ENCODE peak calls at places on chromosome 17, in nine cellular contexts. I, L, F, U, M, O, A, Z and S are unnamed samples.

GRCh38 chr17:72613411-72614292 is 478.8 kb downstream of the SLC39A11 start:
- DNase-seq in I (no peak), L (no peak), F (no peak), U (no peak), M (no peak), O (peak), A (peak), Z (no peak), S (no peak)

GRCh38 chr17:42282478-42283080 is 5.7 kb upstream of the STAT5A start:
- DNase-seq in I (peak), L (no peak), F (no peak), U (no peak), M (no peak), O (no peak), A (peak), Z (no peak), S (no peak)

GRCh38 chr17:58284613-58285421 is 4.1 kb upstream of the MPO start:
- DNase-seq in I (peak), L (no peak), F (no peak), U (no peak), M (no peak), O (no peak), A (peak), Z (no peak), S (no peak)

GRCh38 chr17:2137342-2138098 is 82.6 kb downstream of the HIC1 start:
- DNase-seq in I (no peak), L (no peak), F (peak), U (no peak), M (no peak), O (peak), A (peak), Z (peak), S (no peak)

GRCh38 chr17:7479389-7480192 is at the start of gene ZBTB4:
- DNase-seq in I (no peak), L (peak), F (peak), U (peak), M (peak), O (no peak), A (peak), Z (peak), S (no peak)

GRCh38 chr17:179721-180379 is 1.6 kb downstream of the DOC2B start:
- DNase-seq in I (no peak), L (no peak), F (no peak), U (no peak), M (no peak), O (no peak), A (no peak), Z (no peak), S (no peak)

GRCh38 chr17:37706446-37706845 is 38.4 kb downstream of the HNF1B start:
- DNase-seq in I (no peak), L (no peak), F (no peak), U (no peak), M (no peak), O (no peak), A (no peak), Z (no peak), S (no peak)

GRCh38 chr17:14320734-14321475 is 20.0 kb downstream of the HS3ST3B1 start:
- DNase-seq in I (no peak), L (no peak), F (no peak), U (no peak), M (no peak), O (no peak), A (no peak), Z (no peak), S (no peak)

GRCh38 chr17:29038511-29039300 is 4.2 kb upstream of the PIPOX start:
- DNase-seq in I (no peak), L (no peak), F (no peak), U (no peak), M (no peak), O (no peak), A (no peak), Z (no peak), S (no peak)

GRCh38 chr17:79075433-79075805 is 795 bp downstream of the ENGASE start:
- DNase-seq in I (no peak), L (no peak), F (peak), U (no peak), M (no peak), O (no peak), A (peak), Z (no peak), S (no peak)

GRCh38 chr17:15914400-15915165 is 30.3 kb upstream of the ADORA2B start:
- DNase-seq in I (no peak), L (no peak), F (no peak), U (no peak), M (no peak), O (peak), A (peak), Z (no peak), S (no peak)

GRCh38 chr17:44065668-44066203 is 735 bp downstream of the LSM12 start:
- DNase-seq in I (no peak), L (no peak), F (peak), U (no peak), M (peak), O (no peak), A (peak), Z (no peak), S (no peak)

GRCh38 chr17:27384261-27384701 is 72.0 kb upstream of the KSR1 start:
- DNase-seq in I (no peak), L (no peak), F (no peak), U (peak), M (no peak), O (peak), A (peak), Z (peak), S (peak)

GRCh38 chr17:32807577-32807976 is 69.3 kb downstream of the MYO1D start:
- DNase-seq in I (no peak), L (no peak), F (no peak), U (no peak), M (no peak), O (no peak), A (no peak), Z (no peak), S (no peak)

GRCh38 chr17:74972107-74972972 is at the start of gene HID1:
- DNase-seq in I (peak), L (peak), F (peak), U (no peak), M (peak), O (no peak), A (peak), Z (peak), S (no peak)

GRCh38 chr17:33436321-33436720 is 143.2 kb upstream of the ASIC2 start:
- DNase-seq in I (no peak), L (no peak), F (no peak), U (no peak), M (no peak), O (peak), A (no peak), Z (no peak), S (no peak)